ENCODE peak calls at places on chromosome 13, in six cellular contexts. A is PC-3, C is neural crest cell, F is right lobe of liver, O is fibroblast of the aortic adventitia, M is adrenal gland. E is an unnamed sample.

GRCh38 chr13:113929628-113930615 is 44.0 kb downstream of the C13orf46 start:
- DNase-seq in A (no peak), C (no peak), F (peak), O (no peak), M (peak), E (no peak)

GRCh38 chr13:94658926-94659649 is 53.3 kb downstream of the SOX21 start:
- DNase-seq in A (peak), C (no peak), F (no peak), O (no peak), M (no peak), E (no peak)

GRCh38 chr13:100196380-100196779 is 107.5 kb downstream of the PCCA start:
- DNase-seq in A (no peak), C (no peak), F (no peak), O (peak), M (no peak), E (no peak)

GRCh38 chr13:26663801-26664200 is 96.8 kb downstream of the GPR12 start:
- DNase-seq in A (peak), C (no peak), F (no peak), O (no peak), M (no peak), E (no peak)

GRCh38 chr13:45162821-45163220 is 38.0 kb downstream of the KCTD4 start:
- DNase-seq in A (peak), C (no peak), F (no peak), O (peak), M (no peak), E (no peak)

GRCh38 chr13:93640452-93640851 is 413.8 kb downstream of the GPC6 start:
- DNase-seq in A (no peak), C (no peak), F (no peak), O (no peak), M (no peak), E (no peak)

GRCh38 chr13:55577847-55578210 is 1562.9 kb upstream of the PRR20A start:
- DNase-seq in A (no peak), C (no peak), F (no peak), O (no peak), M (no peak), E (no peak)

GRCh38 chr13:23750383-23751121 is 138.6 kb downstream of the MIPEP start:
- DNase-seq in A (peak), C (no peak), F (no peak), O (no peak), M (no peak), E (no peak)

GRCh38 chr13:25691654-25692053 is 319.9 kb downstream of the ATP8A2 start:
- DNase-seq in A (no peak), C (no peak), F (no peak), O (no peak), M (no peak), E (no peak)

GRCh38 chr13:32314271-32314967 is 744 bp downstream of the ZAR1L start:
- DNase-seq in A (no peak), C (no peak), F (peak), O (no peak), M (peak), E (peak)

GRCh38 chr13:103716689-103717088 is 650.5 kb upstream of the SLC10A2 start:
- DNase-seq in A (no peak), C (no peak), F (no peak), O (no peak), M (no peak), E (no peak)

GRCh38 chr13:112968380-112968909 is 569 bp upstream of the MCF2L start:
- DNase-seq in A (peak), C (no peak), F (peak), O (no peak), M (no peak), E (peak)

GRCh38 chr13:57073983-57074382 is 66.7 kb upstream of the PRR20A start:
- DNase-seq in A (no peak), C (no peak), F (no peak), O (no peak), M (no peak), E (no peak)

GRCh38 chr13:44516771-44517170 is 59.4 kb downstream of the TSC22D1 start:
- DNase-seq in A (peak), C (no peak), F (no peak), O (no peak), M (no peak), E (no peak)

GRCh38 chr13:99980201-99981114 is 1.1 kb upstream of the ZIC2 start:
- DNase-seq in A (peak), C (no peak), F (peak), O (peak), M (peak), E (peak)

GRCh38 chr13:98206946-98207345 is 29.9 kb upstream of the RNF113B start:
- DNase-seq in A (no peak), C (no peak), F (no peak), O (peak), M (no peak), E (no peak)

GRCh38 chr13:97222934-97223710 is 989 bp downstream of the MBNL2 start:
- DNase-seq in A (peak), C (no peak), F (no peak), O (peak), M (no peak), E (no peak)

GRCh38 chr13:111398715-111399299 is 78.4 kb downstream of the TEX29 start:
- DNase-seq in A (no peak), C (no peak), F (no peak), O (no peak), M (no peak), E (no peak)

GRCh38 chr13:45807520-45808099 is 43.9 kb downstream of the SIAH3 start:
- DNase-seq in A (peak), C (peak), F (no peak), O (peak), M (peak), E (no peak)

GRCh38 chr13:113350065-113350937 is 13.6 kb downstream of the GRTP1 start:
- DNase-seq in A (no peak), C (no peak), F (no peak), O (no peak), M (no peak), E (no peak)

GRCh38 chr13:94706854-94707399 is 5.4 kb downstream of the SOX21 start:
- DNase-seq in A (no peak), C (peak), F (no peak), O (no peak), M (no peak), E (no peak)

GRCh38 chr13:46402178-46402577 is 15.1 kb upstream of the RUBCNL start:
- DNase-seq in A (no peak), C (no peak), F (no peak), O (no peak), M (no peak), E (no peak)

GRCh38 chr13:81148822-81149221 is 807.9 kb upstream of the SPRY2 start:
- DNase-seq in A (no peak), C (no peak), F (no peak), O (no peak), M (no peak), E (no peak)

GRCh38 chr13:25881946-25882574 is 169.8 kb downstream of the SHISA2 start:
- DNase-seq in A (no peak), C (peak), F (no peak), O (no peak), M (no peak), E (no peak)

GRCh38 chr13:71577127-71577526 is 289.9 kb downstream of the DACH1 start:
- DNase-seq in A (peak), C (no peak), F (no peak), O (no peak), M (no peak), E (no peak)

GRCh38 chr13:26895081-26895807 is 134.7 kb upstream of the GPR12 start:
- DNase-seq in A (no peak), C (no peak), F (no peak), O (no peak), M (no peak), E (no peak)

GRCh38 chr13:75764251-75764650 is 128.1 kb downstream of the LMO7 start:
- DNase-seq in A (no peak), C (no peak), F (no peak), O (no peak), M (no peak), E (no peak)

GRCh38 chr13:45040626-45041025 is 51.3 kb downstream of the GPALPP1 start:
- DNase-seq in A (peak), C (no peak), F (no peak), O (peak), M (no peak), E (no peak)

GRCh38 chr13:26515721-26516120 is 41.8 kb upstream of the WASF3 start:
- DNase-seq in A (no peak), C (no peak), F (no peak), O (no peak), M (no peak), E (no peak)

GRCh38 chr13:52353116-52353718 is 52.8 kb downstream of the THSD1 start:
- DNase-seq in A (no peak), C (no peak), F (no peak), O (peak), M (no peak), E (no peak)

GRCh38 chr13:90918551-90918950 is 428.9 kb upstream of the MIR17HG start:
- DNase-seq in A (peak), C (no peak), F (no peak), O (peak), M (no peak), E (no peak)

GRCh38 chr13:103908274-103908673 is 842.1 kb upstream of the SLC10A2 start:
- DNase-seq in A (no peak), C (no peak), F (no peak), O (no peak), M (no peak), E (no peak)

DNA sequence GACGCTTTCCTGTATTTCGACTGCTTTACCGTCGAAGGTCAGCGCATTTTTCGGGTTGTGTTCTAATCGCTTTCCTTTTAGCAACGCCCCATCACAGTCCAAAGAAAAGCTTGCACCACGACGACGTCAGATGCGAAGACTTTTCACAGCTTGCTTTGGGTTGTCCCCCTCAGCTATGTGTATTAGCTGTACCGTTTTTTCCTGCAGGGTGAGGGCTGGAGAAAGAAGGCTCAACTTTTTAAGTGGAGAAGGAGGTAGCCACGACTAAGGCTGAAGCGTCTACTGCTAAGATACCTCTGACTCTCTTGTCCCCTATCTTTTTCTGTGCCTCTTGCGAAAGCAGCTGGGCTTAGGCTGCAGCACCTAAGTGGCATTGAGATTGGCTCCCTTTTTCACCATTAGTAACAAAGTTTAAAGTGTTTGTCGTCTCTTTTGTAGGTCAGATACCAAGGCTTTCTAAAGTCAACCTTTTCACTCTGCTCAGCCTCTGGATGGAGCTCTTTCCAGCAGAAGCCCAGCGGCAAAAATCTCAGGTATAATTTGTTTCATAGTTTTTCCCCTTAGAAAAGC is 793 bp downstream of the CDADC1 start:
- DNase-seq in A (peak), C (no peak), F (no peak), O (peak), M (no peak), E (no peak)
- TF ChIP-seq CTCF in A (peak), C (no peak), F (peak), O (peak), M (no peak), E (no peak)

GRCh38 chr13:58712191-58712590 is 1080.6 kb downstream of the PCDH17 start:
- DNase-seq in A (no peak), C (no peak), F (no peak), O (no peak), M (no peak), E (no peak)
- TF ChIP-seq CTCF in A (no peak), C (no peak), F (no peak), O (no peak), M (no peak), E (no peak)

GRCh38 chr13:39960206-39960605 is 304.7 kb downstream of the COG6 start:
- DNase-seq in A (no peak), C (no peak), F (no peak), O (no peak), M (no peak), E (no peak)
- TF ChIP-seq CTCF in A (no peak), C (no peak), F (no peak), O (no peak), M (no peak), E (no peak)

DNA sequence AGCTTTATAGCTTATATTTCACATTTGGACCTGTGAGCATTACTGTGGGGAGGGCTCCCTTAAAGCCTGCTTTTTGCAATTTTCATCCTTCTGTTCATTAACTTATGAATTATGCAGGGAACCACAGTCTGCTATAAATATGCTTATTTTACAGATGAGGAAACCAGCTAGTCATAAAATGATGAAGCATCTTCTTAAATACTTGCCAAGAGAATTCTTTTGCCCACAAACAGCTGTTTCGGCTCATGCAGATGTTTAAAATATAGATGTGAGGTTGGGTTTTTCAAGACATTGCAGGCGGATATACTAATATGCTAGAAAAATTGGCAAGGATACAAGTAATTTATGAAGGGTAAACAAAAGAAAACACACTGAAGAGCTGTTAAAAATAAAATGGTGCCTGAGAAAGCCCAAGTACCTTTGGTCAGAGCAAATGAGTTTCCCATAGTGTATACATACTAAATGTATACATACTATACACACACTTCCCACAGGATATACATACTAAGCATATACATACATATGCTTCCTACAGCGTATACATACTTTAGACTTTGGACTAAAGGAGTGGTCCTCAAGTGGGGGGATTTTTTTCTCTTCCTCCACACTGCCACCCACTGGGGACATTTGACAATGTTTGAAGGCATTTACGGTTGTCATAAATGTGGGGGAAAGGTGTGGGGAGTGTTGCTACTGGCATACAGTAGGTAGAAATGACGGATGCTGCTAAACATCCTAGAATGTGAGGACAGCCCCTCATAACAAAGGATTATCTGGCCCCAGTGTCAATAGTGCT is 164.9 kb upstream of the CSNK1A1L start:
- DNase-seq in A (no peak), C (no peak), F (no peak), O (no peak), M (no peak), E (no peak)
- TF ChIP-seq CTCF in A (peak), C (no peak), F (no peak), O (no peak), M (no peak), E (no peak)

GRCh38 chr13:30617315-30618185 is at the start of gene USPL1:
- DNase-seq in A (peak), C (peak), F (peak), O (peak), M (peak), E (peak)
- TF ChIP-seq CTCF in A (no peak), C (peak), F (peak), O (peak), M (peak), E (peak)

DNA sequence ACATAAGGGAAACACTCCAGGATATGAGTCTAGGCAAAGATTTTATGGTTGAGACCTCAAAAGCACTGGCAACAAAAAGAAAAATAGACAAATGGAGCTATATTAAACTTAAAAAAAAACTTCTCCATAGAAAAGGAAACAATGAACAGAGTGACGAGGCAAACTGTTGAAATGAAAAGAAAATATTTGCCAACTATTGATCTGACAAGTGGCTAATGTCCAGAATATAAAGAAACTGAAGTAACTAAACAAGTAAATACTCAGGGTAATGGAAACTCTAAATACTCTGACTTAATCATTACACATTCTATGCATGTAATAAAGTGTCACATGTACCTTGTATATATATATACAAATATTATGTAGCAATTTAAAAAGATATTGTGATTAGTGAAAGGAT is 562.5 kb downstream of the GPC5 start:
- DNase-seq in A (no peak), C (no peak), F (no peak), O (no peak), M (no peak), E (no peak)
- TF ChIP-seq CTCF in A (no peak), C (no peak), F (no peak), O (no peak), M (no peak), E (no peak)

GRCh38 chr13:41823486-41823885 is 137.4 kb downstream of the VWA8 start:
- DNase-seq in A (no peak), C (no peak), F (no peak), O (no peak), M (no peak), E (no peak)

GRCh38 chr13:41833201-41833600 is 127.7 kb downstream of the VWA8 start:
- DNase-seq in A (peak), C (no peak), F (no peak), O (no peak), M (no peak), E (no peak)

GRCh38 chr13:41825691-41826090 is 135.2 kb downstream of the VWA8 start:
- DNase-seq in A (no peak), C (no peak), F (no peak), O (no peak), M (no peak), E (no peak)

GRCh38 chr13:41822560-41822959 is 138.3 kb downstream of the VWA8 start:
- DNase-seq in A (no peak), C (no peak), F (no peak), O (no peak), M (no peak), E (no peak)

DNA sequence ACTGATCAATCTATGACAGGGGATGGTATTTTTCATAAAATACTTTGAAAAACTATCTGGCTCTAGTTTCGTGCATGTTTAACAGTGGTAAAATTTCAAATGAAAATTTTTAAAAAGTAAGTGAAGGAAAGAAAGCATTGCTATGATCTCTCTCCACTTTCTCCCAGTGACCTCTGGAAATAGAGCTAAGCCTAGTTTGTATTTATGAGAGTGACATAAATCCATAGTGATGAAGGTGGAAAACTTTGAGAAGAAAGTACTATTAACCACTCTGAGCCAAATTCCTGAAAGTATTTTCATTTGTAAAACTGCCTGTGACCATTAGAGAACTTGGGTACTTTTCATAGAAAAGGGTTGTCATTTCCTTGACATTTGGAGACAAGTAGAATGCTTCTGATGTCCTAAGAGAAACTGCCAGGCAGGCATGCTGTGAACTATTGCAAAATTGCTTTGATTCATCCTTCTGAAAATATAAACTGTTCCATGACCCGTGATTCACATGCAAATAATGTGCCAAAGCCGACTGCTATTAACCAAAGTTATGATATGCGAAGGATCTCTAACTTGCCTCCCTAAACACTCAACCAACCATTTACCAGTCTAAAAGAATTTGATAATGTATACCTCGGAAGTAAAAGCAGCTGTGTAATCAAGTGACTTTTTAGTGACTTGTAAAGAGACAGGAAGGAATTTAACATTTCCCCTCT is 133.2 kb downstream of the VWA8 start:
- DNase-seq in A (peak), C (no peak), F (no peak), O (peak), M (peak), E (no peak)
- TF ChIP-seq CTCF in A (no peak), C (no peak), F (no peak), O (no peak), M (no peak), E (no peak)

GRCh38 chr13:109200556-109200955 is 571.1 kb downstream of the MYO16 start:
- DNase-seq in A (no peak), C (no peak), F (no peak), O (no peak), M (no peak), E (no peak)

GRCh38 chr13:109199280-109199679 is 569.9 kb downstream of the MYO16 start:
- DNase-seq in A (no peak), C (no peak), F (no peak), O (no peak), M (no peak), E (no peak)

GRCh38 chr13:109198585-109198984 is 569.2 kb downstream of the MYO16 start:
- DNase-seq in A (peak), C (no peak), F (no peak), O (peak), M (no peak), E (no peak)

GRCh38 chr13:109192306-109192705 is 562.9 kb downstream of the MYO16 start:
- DNase-seq in A (no peak), C (no peak), F (no peak), O (no peak), M (no peak), E (no peak)

DNA sequence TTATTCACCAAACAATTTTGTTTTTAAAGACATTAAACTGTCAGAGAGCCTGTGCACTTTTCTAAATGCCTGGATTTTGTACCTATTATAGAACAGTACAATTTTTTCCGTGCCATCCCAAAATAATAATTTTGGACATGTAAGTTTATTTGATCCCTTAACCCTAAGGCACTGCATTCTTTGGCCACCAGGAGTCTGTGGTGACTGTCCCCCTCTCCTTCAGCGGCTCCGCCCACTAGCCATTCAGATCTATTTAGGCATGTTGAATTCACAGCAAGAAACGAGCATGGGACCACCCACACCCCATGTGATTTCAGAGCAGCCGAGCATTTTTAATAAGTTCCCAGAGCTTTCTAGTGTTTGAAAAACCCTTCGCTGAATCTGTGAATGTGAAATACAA is 567.5 kb downstream of the MYO16 start:
- DNase-seq in A (no peak), C (peak), F (no peak), O (no peak), M (no peak), E (no peak)
- TF ChIP-seq CTCF in A (no peak), C (peak), F (no peak), O (no peak), M (no peak), E (no peak)

GRCh38 chr13:88979465-88980180 is 1308.5 kb downstream of the SLITRK5 start:
- DNase-seq in A (peak), C (no peak), F (no peak), O (no peak), M (no peak), E (no peak)
- TF ChIP-seq CTCF in A (peak), C (no peak), F (no peak), O (no peak), M (no peak), E (no peak)